ENCODE peak calls at places on chromosomes 13 and 19, in nine cellular contexts. One of them, this sample, is unnamed.
A peak's percentile ranks its signal among the peaks of the same experiment; 100 is the strongest.

GRCh38 chr19:17325881-17326594 is 8.6 kb downstream of the ANO8 start:
- DNase-seq in mammary epithelial cell: peak; percentile 70
- DNase-seq in activated T-cell treated with anti-CD3 and anti-CD28 coated beads for 1 hour: no peak
- DNase-seq in hepatic stellate cell: peak; percentile 78
- DNase-seq in T-helper 17 cell: no peak
- DNase-seq in breast epithelium: no peak
- DNase-seq in hypothalamus: peak; percentile 74
- DNase-seq in left ventricle myocardium inferior: no peak
- DNase-seq in GM23248: no peak
- DNase-seq in this sample: peak; percentile 36

GRCh38 chr13:49997935-49998334 is 1.1 kb downstream of the TRIM13 start:
- DNase-seq in mammary epithelial cell: no peak
- DNase-seq in hypothalamus: no peak
- DNase-seq in breast epithelium: no peak
- DNase-seq in activated T-cell treated with anti-CD3 and anti-CD28 coated beads for 1 hour: no peak
- DNase-seq in T-helper 17 cell: no peak
- DNase-seq in hepatic stellate cell: no peak
- DNase-seq in left ventricle myocardium inferior: no peak
- DNase-seq in GM23248: peak; percentile 26
- DNase-seq in this sample: no peak

GRCh38 chr13:88744289-88744688 is 1073.1 kb downstream of the SLITRK5 start:
- DNase-seq in hepatic stellate cell: no peak
- DNase-seq in GM23248: no peak
- DNase-seq in hypothalamus: no peak
- DNase-seq in breast epithelium: no peak
- DNase-seq in T-helper 17 cell: no peak
- DNase-seq in activated T-cell treated with anti-CD3 and anti-CD28 coated beads for 1 hour: no peak
- DNase-seq in left ventricle myocardium inferior: no peak
- DNase-seq in mammary epithelial cell: no peak
- DNase-seq in this sample: no peak

GRCh38 chr19:33039108-33039599 is 25.5 kb downstream of the RHPN2 start:
- DNase-seq in mammary epithelial cell: no peak
- DNase-seq in GM23248: no peak
- DNase-seq in left ventricle myocardium inferior: no peak
- DNase-seq in hepatic stellate cell: no peak
- DNase-seq in hypothalamus: no peak
- DNase-seq in T-helper 17 cell: no peak
- DNase-seq in breast epithelium: no peak
- DNase-seq in activated T-cell treated with anti-CD3 and anti-CD28 coated beads for 1 hour: no peak
- DNase-seq in this sample: no peak

GRCh38 chr19:41521860-41522555 is 54.0 kb upstream of the CEACAM21 start:
- DNase-seq in GM23248: peak; percentile 10
- DNase-seq in activated T-cell treated with anti-CD3 and anti-CD28 coated beads for 1 hour: peak; percentile 30
- DNase-seq in hypothalamus: no peak
- DNase-seq in breast epithelium: no peak
- DNase-seq in T-helper 17 cell: peak; percentile 32
- DNase-seq in left ventricle myocardium inferior: no peak
- DNase-seq in hepatic stellate cell: no peak
- DNase-seq in mammary epithelial cell: no peak
- DNase-seq in this sample: no peak

GRCh38 chr19:29596885-29597525 is 9.1 kb upstream of the POP4 start:
- DNase-seq in mammary epithelial cell: no peak
- DNase-seq in hepatic stellate cell: no peak
- DNase-seq in GM23248: peak; percentile 43
- DNase-seq in activated T-cell treated with anti-CD3 and anti-CD28 coated beads for 1 hour: no peak
- DNase-seq in T-helper 17 cell: no peak
- DNase-seq in breast epithelium: no peak
- DNase-seq in hypothalamus: peak; percentile 50
- DNase-seq in left ventricle myocardium inferior: no peak
- DNase-seq in this sample: no peak

GRCh38 chr13:44231786-44232516 is 141.7 kb upstream of the SERP2 start:
- DNase-seq in GM23248: peak; percentile 95
- DNase-seq in hypothalamus: no peak
- DNase-seq in hepatic stellate cell: peak; percentile 46
- DNase-seq in activated T-cell treated with anti-CD3 and anti-CD28 coated beads for 1 hour: no peak
- DNase-seq in breast epithelium: peak; percentile 90
- DNase-seq in left ventricle myocardium inferior: no peak
- DNase-seq in mammary epithelial cell: peak; percentile 98
- DNase-seq in T-helper 17 cell: no peak
- DNase-seq in this sample: peak; percentile 95

GRCh38 chr19:4597975-4598671 is 38.6 kb upstream of the SEMA6B start:
- DNase-seq in left ventricle myocardium inferior: no peak
- DNase-seq in breast epithelium: no peak
- DNase-seq in hypothalamus: no peak
- DNase-seq in mammary epithelial cell: no peak
- DNase-seq in activated T-cell treated with anti-CD3 and anti-CD28 coated beads for 1 hour: peak; percentile 25
- DNase-seq in hepatic stellate cell: no peak
- DNase-seq in GM23248: peak; percentile 46
- DNase-seq in T-helper 17 cell: no peak
- DNase-seq in this sample: no peak

GRCh38 chr13:75666646-75667351 is 30.7 kb downstream of the LMO7 start:
- DNase-seq in left ventricle myocardium inferior: no peak
- DNase-seq in hypothalamus: no peak
- DNase-seq in T-helper 17 cell: no peak
- DNase-seq in GM23248: peak; percentile 58
- DNase-seq in hepatic stellate cell: no peak
- DNase-seq in mammary epithelial cell: peak; percentile 90
- DNase-seq in activated T-cell treated with anti-CD3 and anti-CD28 coated beads for 1 hour: no peak
- DNase-seq in breast epithelium: no peak
- DNase-seq in this sample: peak; percentile 57

GRCh38 chr13:84609716-84610115 is 727.4 kb upstream of the SLITRK1 start:
- DNase-seq in T-helper 17 cell: no peak
- DNase-seq in mammary epithelial cell: peak; percentile 65
- DNase-seq in left ventricle myocardium inferior: no peak
- DNase-seq in GM23248: peak; percentile 62
- DNase-seq in hepatic stellate cell: no peak
- DNase-seq in activated T-cell treated with anti-CD3 and anti-CD28 coated beads for 1 hour: no peak
- DNase-seq in hypothalamus: no peak
- DNase-seq in breast epithelium: no peak
- DNase-seq in this sample: peak; percentile 84

GRCh38 chr13:30119476-30119875 is 187.9 kb downstream of the KATNAL1 start:
- DNase-seq in GM23248: peak; percentile 89
- DNase-seq in hepatic stellate cell: peak; percentile 81
- DNase-seq in mammary epithelial cell: peak; percentile 84
- DNase-seq in T-helper 17 cell: no peak
- DNase-seq in hypothalamus: no peak
- DNase-seq in left ventricle myocardium inferior: no peak
- DNase-seq in activated T-cell treated with anti-CD3 and anti-CD28 coated beads for 1 hour: no peak
- DNase-seq in breast epithelium: no peak
- DNase-seq in this sample: peak; percentile 18

GRCh38 chr13:98103942-98104880 is 38.7 kb upstream of the FARP1 start:
- DNase-seq in T-helper 17 cell: no peak
- DNase-seq in hepatic stellate cell: peak; percentile 54
- DNase-seq in activated T-cell treated with anti-CD3 and anti-CD28 coated beads for 1 hour: no peak
- DNase-seq in GM23248: peak; percentile 46
- DNase-seq in breast epithelium: no peak
- DNase-seq in hypothalamus: no peak
- DNase-seq in mammary epithelial cell: peak; percentile 9
- DNase-seq in left ventricle myocardium inferior: no peak
- DNase-seq in this sample: no peak

GRCh38 chr19:36409841-36410240 is 8.6 kb downstream of the ZFP82 start:
- DNase-seq in left ventricle myocardium inferior: no peak
- DNase-seq in mammary epithelial cell: no peak
- DNase-seq in breast epithelium: no peak
- DNase-seq in hypothalamus: no peak
- DNase-seq in activated T-cell treated with anti-CD3 and anti-CD28 coated beads for 1 hour: no peak
- DNase-seq in GM23248: no peak
- DNase-seq in hepatic stellate cell: no peak
- DNase-seq in T-helper 17 cell: no peak
- DNase-seq in this sample: peak; percentile 73

GRCh38 chr13:51955281-51955771 is 55.9 kb downstream of the ATP7B start:
- DNase-seq in T-helper 17 cell: no peak
- DNase-seq in left ventricle myocardium inferior: no peak
- DNase-seq in GM23248: no peak
- DNase-seq in mammary epithelial cell: no peak
- DNase-seq in breast epithelium: no peak
- DNase-seq in hypothalamus: no peak
- DNase-seq in activated T-cell treated with anti-CD3 and anti-CD28 coated beads for 1 hour: no peak
- DNase-seq in hepatic stellate cell: no peak
- DNase-seq in this sample: peak; percentile 6

GRCh38 chr13:46858163-46858562 is 38.7 kb downstream of the HTR2A start:
- DNase-seq in mammary epithelial cell: no peak
- DNase-seq in hypothalamus: no peak
- DNase-seq in activated T-cell treated with anti-CD3 and anti-CD28 coated beads for 1 hour: no peak
- DNase-seq in hepatic stellate cell: no peak
- DNase-seq in breast epithelium: no peak
- DNase-seq in T-helper 17 cell: no peak
- DNase-seq in GM23248: no peak
- DNase-seq in left ventricle myocardium inferior: no peak
- DNase-seq in this sample: no peak

GRCh38 chr19:29083863-29084262 is 129.1 kb downstream of the UQCRFS1 start:
- DNase-seq in GM23248: no peak
- DNase-seq in breast epithelium: no peak
- DNase-seq in mammary epithelial cell: no peak
- DNase-seq in left ventricle myocardium inferior: no peak
- DNase-seq in hepatic stellate cell: no peak
- DNase-seq in activated T-cell treated with anti-CD3 and anti-CD28 coated beads for 1 hour: no peak
- DNase-seq in hypothalamus: no peak
- DNase-seq in T-helper 17 cell: no peak
- DNase-seq in this sample: no peak

GRCh38 chr13:99062593-99062992 is 84.7 kb upstream of the DOCK9 start:
- DNase-seq in breast epithelium: no peak
- DNase-seq in hypothalamus: peak; percentile 8
- DNase-seq in activated T-cell treated with anti-CD3 and anti-CD28 coated beads for 1 hour: no peak
- DNase-seq in mammary epithelial cell: peak; percentile 69
- DNase-seq in GM23248: peak; percentile 54
- DNase-seq in hepatic stellate cell: peak; percentile 28
- DNase-seq in T-helper 17 cell: no peak
- DNase-seq in left ventricle myocardium inferior: peak; percentile 30
- DNase-seq in this sample: peak; percentile 78

GRCh38 chr19:40704491-40705361 is 12.0 kb downstream of the COQ8B start:
- DNase-seq in GM23248: no peak
- DNase-seq in activated T-cell treated with anti-CD3 and anti-CD28 coated beads for 1 hour: no peak
- DNase-seq in mammary epithelial cell: no peak
- DNase-seq in T-helper 17 cell: no peak
- DNase-seq in hepatic stellate cell: no peak
- DNase-seq in hypothalamus: no peak
- DNase-seq in left ventricle myocardium inferior: no peak
- DNase-seq in breast epithelium: no peak
- DNase-seq in this sample: no peak

GRCh38 chr13:21894091-21894490 is 223.2 kb downstream of the FGF9 start:
- DNase-seq in mammary epithelial cell: no peak
- DNase-seq in hepatic stellate cell: no peak
- DNase-seq in left ventricle myocardium inferior: no peak
- DNase-seq in hypothalamus: no peak
- DNase-seq in breast epithelium: no peak
- DNase-seq in GM23248: no peak
- DNase-seq in T-helper 17 cell: no peak
- DNase-seq in activated T-cell treated with anti-CD3 and anti-CD28 coated beads for 1 hour: no peak
- DNase-seq in this sample: no peak

GRCh38 chr19:39112338-39112890 is 13.2 kb upstream of the PAK4 start:
- DNase-seq in left ventricle myocardium inferior: no peak
- DNase-seq in hepatic stellate cell: no peak
- DNase-seq in GM23248: peak; percentile 32
- DNase-seq in activated T-cell treated with anti-CD3 and anti-CD28 coated beads for 1 hour: no peak
- DNase-seq in hypothalamus: no peak
- DNase-seq in mammary epithelial cell: peak; percentile 92
- DNase-seq in breast epithelium: peak; percentile 87
- DNase-seq in T-helper 17 cell: no peak
- DNase-seq in this sample: no peak

GRCh38 chr13:114155923-114156883 is 22.9 kb upstream of the CFAP97D2 start:
- DNase-seq in hypothalamus: no peak
- DNase-seq in hepatic stellate cell: no peak
- DNase-seq in mammary epithelial cell: no peak
- DNase-seq in T-helper 17 cell: no peak
- DNase-seq in breast epithelium: no peak
- DNase-seq in left ventricle myocardium inferior: no peak
- DNase-seq in activated T-cell treated with anti-CD3 and anti-CD28 coated beads for 1 hour: no peak
- DNase-seq in GM23248: no peak
- DNase-seq in this sample: no peak

GRCh38 chr19:52138614-52139290 is 986 bp downstream of the ZNF616 start:
- DNase-seq in hypothalamus: peak; percentile 49
- DNase-seq in activated T-cell treated with anti-CD3 and anti-CD28 coated beads for 1 hour: no peak
- DNase-seq in GM23248: peak; percentile 63
- DNase-seq in breast epithelium: no peak
- DNase-seq in T-helper 17 cell: no peak
- DNase-seq in hepatic stellate cell: peak; percentile 6
- DNase-seq in left ventricle myocardium inferior: no peak
- DNase-seq in mammary epithelial cell: no peak
- DNase-seq in this sample: no peak

GRCh38 chr13:31204592-31204991 is 4.8 kb downstream of the B3GLCT start:
- DNase-seq in left ventricle myocardium inferior: no peak
- DNase-seq in activated T-cell treated with anti-CD3 and anti-CD28 coated beads for 1 hour: no peak
- DNase-seq in mammary epithelial cell: peak; percentile 58
- DNase-seq in hypothalamus: no peak
- DNase-seq in hepatic stellate cell: peak; percentile 50
- DNase-seq in breast epithelium: no peak
- DNase-seq in T-helper 17 cell: no peak
- DNase-seq in GM23248: peak; percentile 83
- DNase-seq in this sample: peak; percentile 44